ENCODE peak calls at places on chromosomes 13 and 19, in six cellular contexts. One of them, this sample, is unnamed.

GRCh38 chr13:77533875-77534788 is 1.4 kb upstream of the SCEL start:
- DNase-seq in adrenal gland: no peak
- DNase-seq in BJ: no peak
- DNase-seq in foreskin fibroblast: no peak
- DNase-seq in AG09309: no peak
- DNase-seq in lower leg skin: no peak
- DNase-seq in this sample: no peak

GRCh38 chr13:89883893-89884448 is 1463.5 kb upstream of the MIR17HG start:
- DNase-seq in adrenal gland: no peak
- DNase-seq in AG09309: no peak
- DNase-seq in BJ: no peak
- DNase-seq in lower leg skin: no peak
- DNase-seq in foreskin fibroblast: no peak
- DNase-seq in this sample: no peak

GRCh38 chr19:10742494-10742893 is 24.6 kb downstream of the DNM2 start:
- DNase-seq in AG09309: no peak
- DNase-seq in lower leg skin: no peak
- DNase-seq in adrenal gland: peak; percentile 73
- DNase-seq in foreskin fibroblast: no peak
- DNase-seq in BJ: no peak
- DNase-seq in this sample: no peak

GRCh38 chr13:32443111-32443510 is 15.2 kb upstream of the N4BP2L1 start:
- DNase-seq in BJ: no peak
- DNase-seq in lower leg skin: no peak
- DNase-seq in AG09309: no peak
- DNase-seq in foreskin fibroblast: no peak
- DNase-seq in adrenal gland: no peak
- DNase-seq in this sample: peak; percentile 24

GRCh38 chr19:39212377-39212742 is 8.3 kb upstream of the SYCN start:
- DNase-seq in adrenal gland: no peak
- DNase-seq in lower leg skin: no peak
- DNase-seq in AG09309: no peak
- DNase-seq in foreskin fibroblast: no peak
- DNase-seq in BJ: no peak
- DNase-seq in this sample: peak; percentile 5

GRCh38 chr19:18629166-18630088 is 7.4 kb upstream of the KLHL26 start:
- DNase-seq in foreskin fibroblast: no peak
- DNase-seq in AG09309: no peak
- DNase-seq in adrenal gland: peak; percentile 75
- DNase-seq in BJ: no peak
- DNase-seq in lower leg skin: peak; percentile 88
- DNase-seq in this sample: no peak

GRCh38 chr19:10797541-10798256 is 38.3 kb downstream of the TMED1 start:
- DNase-seq in adrenal gland: no peak
- DNase-seq in AG09309: no peak
- DNase-seq in lower leg skin: no peak
- DNase-seq in foreskin fibroblast: no peak
- DNase-seq in BJ: no peak
- DNase-seq in this sample: no peak

GRCh38 chr19:35904312-35905068 is 2.2 kb downstream of the HCST start:
- DNase-seq in adrenal gland: no peak
- DNase-seq in lower leg skin: no peak
- DNase-seq in AG09309: no peak
- DNase-seq in BJ: no peak
- DNase-seq in foreskin fibroblast: no peak
- DNase-seq in this sample: no peak

GRCh38 chr19:42089772-42090171 is 13.8 kb downstream of the ZNF574 start:
- DNase-seq in adrenal gland: no peak
- DNase-seq in foreskin fibroblast: no peak
- DNase-seq in BJ: no peak
- DNase-seq in lower leg skin: no peak
- DNase-seq in AG09309: no peak
- DNase-seq in this sample: no peak

GRCh38 chr13:88601949-88602348 is 930.8 kb downstream of the SLITRK5 start:
- DNase-seq in lower leg skin: no peak
- DNase-seq in foreskin fibroblast: no peak
- DNase-seq in adrenal gland: no peak
- DNase-seq in AG09309: no peak
- DNase-seq in BJ: no peak
- DNase-seq in this sample: peak; percentile 38

GRCh38 chr13:26007261-26007765 is 44.5 kb downstream of the SHISA2 start:
- DNase-seq in lower leg skin: no peak
- DNase-seq in adrenal gland: no peak
- DNase-seq in foreskin fibroblast: no peak
- DNase-seq in AG09309: no peak
- DNase-seq in BJ: no peak
- DNase-seq in this sample: no peak

GRCh38 chr19:5147074-5147970 is 178.4 kb downstream of the KDM4B start:
- DNase-seq in AG09309: no peak
- DNase-seq in foreskin fibroblast: no peak
- DNase-seq in lower leg skin: no peak
- DNase-seq in adrenal gland: no peak
- DNase-seq in BJ: no peak
- DNase-seq in this sample: no peak

GRCh38 chr19:10270180-10270615 is 722 bp upstream of the ICAM1 start:
- DNase-seq in lower leg skin: peak; percentile 95
- DNase-seq in foreskin fibroblast: no peak
- DNase-seq in AG09309: no peak
- DNase-seq in BJ: no peak
- DNase-seq in adrenal gland: peak; percentile 84
- DNase-seq in this sample: peak; percentile 34

GRCh38 chr13:110448677-110449076 is 112.8 kb downstream of the RAB20 start:
- DNase-seq in BJ: no peak
- DNase-seq in lower leg skin: peak; percentile 52
- DNase-seq in adrenal gland: peak; percentile 44
- DNase-seq in foreskin fibroblast: no peak
- DNase-seq in AG09309: no peak
- DNase-seq in this sample: no peak

GRCh38 chr13:40206241-40207109 is 460.0 kb downstream of the FOXO1 start:
- DNase-seq in BJ: no peak
- DNase-seq in foreskin fibroblast: no peak
- DNase-seq in adrenal gland: no peak
- DNase-seq in lower leg skin: no peak
- DNase-seq in AG09309: no peak
- DNase-seq in this sample: peak; percentile 48

GRCh38 chr13:113514844-113515243 is 24.3 kb upstream of the DCUN1D2 start:
- DNase-seq in foreskin fibroblast: no peak
- DNase-seq in lower leg skin: peak; percentile 48
- DNase-seq in adrenal gland: no peak
- DNase-seq in AG09309: no peak
- DNase-seq in BJ: no peak
- DNase-seq in this sample: no peak

GRCh38 chr19:6632002-6632621 is 37.8 kb downstream of the TNFSF14 start:
- DNase-seq in foreskin fibroblast: peak; percentile 42
- DNase-seq in AG09309: peak; percentile 25
- DNase-seq in adrenal gland: peak; percentile 73
- DNase-seq in lower leg skin: peak; percentile 90
- DNase-seq in BJ: no peak
- DNase-seq in this sample: peak; percentile 54

GRCh38 chr19:18009412-18010066 is 1.6 kb downstream of the ARRDC2 start:
- DNase-seq in BJ: no peak
- DNase-seq in foreskin fibroblast: no peak
- DNase-seq in AG09309: no peak
- DNase-seq in adrenal gland: no peak
- DNase-seq in lower leg skin: no peak
- DNase-seq in this sample: no peak

GRCh38 chr19:51006406-51006805 is 5.0 kb upstream of the KLK8 start:
- DNase-seq in AG09309: no peak
- DNase-seq in adrenal gland: no peak
- DNase-seq in lower leg skin: no peak
- DNase-seq in BJ: no peak
- DNase-seq in foreskin fibroblast: no peak
- DNase-seq in this sample: no peak

GRCh38 chr19:17762505-17763229 is 11.4 kb downstream of the FCHO1 start:
- DNase-seq in lower leg skin: no peak
- DNase-seq in adrenal gland: no peak
- DNase-seq in AG09309: no peak
- DNase-seq in foreskin fibroblast: peak; percentile 46
- DNase-seq in BJ: no peak
- DNase-seq in this sample: peak; percentile 65

GRCh38 chr19:16228637-16229321 is 31.1 kb downstream of the AP1M1 start:
- DNase-seq in adrenal gland: no peak
- DNase-seq in foreskin fibroblast: no peak
- DNase-seq in lower leg skin: peak; percentile 83
- DNase-seq in AG09309: no peak
- DNase-seq in BJ: no peak
- DNase-seq in this sample: no peak

GRCh38 chr19:51572908-51573307 is 1.8 kb downstream of the ZNF175 start:
- DNase-seq in BJ: peak; percentile 16
- DNase-seq in adrenal gland: no peak
- DNase-seq in foreskin fibroblast: peak; percentile 72
- DNase-seq in AG09309: peak; percentile 20
- DNase-seq in lower leg skin: no peak
- DNase-seq in this sample: peak; percentile 95

GRCh38 chr19:13029301-13029880 is 34.1 kb downstream of the NFIX start:
- DNase-seq in adrenal gland: no peak
- DNase-seq in foreskin fibroblast: no peak
- DNase-seq in lower leg skin: no peak
- DNase-seq in BJ: no peak
- DNase-seq in AG09309: no peak
- DNase-seq in this sample: no peak

GRCh38 chr19:3670258-3670795 is 29.9 kb downstream of the PIP5K1C start:
- DNase-seq in lower leg skin: peak; percentile 94
- DNase-seq in adrenal gland: peak; percentile 93
- DNase-seq in BJ: peak; percentile 70
- DNase-seq in foreskin fibroblast: peak; percentile 87
- DNase-seq in AG09309: peak; percentile 38
- DNase-seq in this sample: peak; percentile 95

GRCh38 chr19:15260939-15261338 is 28.7 kb upstream of the EPHX3 start:
- DNase-seq in BJ: no peak
- DNase-seq in lower leg skin: no peak
- DNase-seq in AG09309: no peak
- DNase-seq in foreskin fibroblast: no peak
- DNase-seq in adrenal gland: no peak
- DNase-seq in this sample: no peak